ENCODE peak calls at places on chromosomes 1 and 21, in four cellular contexts. One of them, this sample, is unnamed.
A peak's percentile ranks its signal among the peaks of the same experiment; 100 is the strongest.

GRCh38 chr1:226274138-226274537 is 34.8 kb downstream of the LIN9 start:
- ATAC-seq in GM12878: no peak
- ATAC-seq in stimulated activated effector memory CD8-positive, alpha-beta T cell treated with anti-CD3 and anti-CD28 coated beads, Interleukin-12 subunit alpha, Interleukin-12 subunit beta, amount 100 ng/mL, for 72 hours: no peak
- ATAC-seq in upper lobe of right lung: no peak
- ATAC-seq in this sample: no peak

GRCh38 chr1:32769524-32770220 is 47.5 kb downstream of the YARS1 start:
- ATAC-seq in GM12878: no peak
- ATAC-seq in stimulated activated effector memory CD8-positive, alpha-beta T cell treated with anti-CD3 and anti-CD28 coated beads, Interleukin-12 subunit alpha, Interleukin-12 subunit beta, amount 100 ng/mL, for 72 hours: no peak
- ATAC-seq in upper lobe of right lung: no peak
- ATAC-seq in this sample: no peak

GRCh38 chr1:156502749-156503671 is 2.4 kb upstream of the MEF2D start:
- ATAC-seq in GM12878: no peak
- ATAC-seq in stimulated activated effector memory CD8-positive, alpha-beta T cell treated with anti-CD3 and anti-CD28 coated beads, Interleukin-12 subunit alpha, Interleukin-12 subunit beta, amount 100 ng/mL, for 72 hours: no peak
- ATAC-seq in upper lobe of right lung: peak; percentile 20
- ATAC-seq in this sample: no peak

GRCh38 chr1:117675907-117676430 is 70.1 kb downstream of the TENT5C start:
- ATAC-seq in GM12878: no peak
- ATAC-seq in stimulated activated effector memory CD8-positive, alpha-beta T cell treated with anti-CD3 and anti-CD28 coated beads, Interleukin-12 subunit alpha, Interleukin-12 subunit beta, amount 100 ng/mL, for 72 hours: no peak
- ATAC-seq in upper lobe of right lung: no peak
- ATAC-seq in this sample: no peak

GRCh38 chr1:144551543-144552424 is 40.9 kb upstream of the PPIAL4F start:
- ATAC-seq in GM12878: peak; percentile 82
- ATAC-seq in stimulated activated effector memory CD8-positive, alpha-beta T cell treated with anti-CD3 and anti-CD28 coated beads, Interleukin-12 subunit alpha, Interleukin-12 subunit beta, amount 100 ng/mL, for 72 hours: peak; percentile 87
- ATAC-seq in upper lobe of right lung: peak; percentile 96
- ATAC-seq in this sample: peak; percentile 89

GRCh38 chr1:9858293-9859035 is 34.7 kb upstream of the CLSTN1 start:
- ATAC-seq in GM12878: peak; percentile 35
- ATAC-seq in stimulated activated effector memory CD8-positive, alpha-beta T cell treated with anti-CD3 and anti-CD28 coated beads, Interleukin-12 subunit alpha, Interleukin-12 subunit beta, amount 100 ng/mL, for 72 hours: peak; percentile 54
- ATAC-seq in upper lobe of right lung: no peak
- ATAC-seq in this sample: no peak

GRCh38 chr1:6724517-6725141 is 23.0 kb upstream of the DNAJC11 start:
- ATAC-seq in GM12878: no peak
- ATAC-seq in stimulated activated effector memory CD8-positive, alpha-beta T cell treated with anti-CD3 and anti-CD28 coated beads, Interleukin-12 subunit alpha, Interleukin-12 subunit beta, amount 100 ng/mL, for 72 hours: no peak
- ATAC-seq in upper lobe of right lung: no peak
- ATAC-seq in this sample: no peak

GRCh38 chr1:76666499-76666898 is 200.8 kb upstream of the ST6GALNAC5 start:
- ATAC-seq in GM12878: no peak
- ATAC-seq in stimulated activated effector memory CD8-positive, alpha-beta T cell treated with anti-CD3 and anti-CD28 coated beads, Interleukin-12 subunit alpha, Interleukin-12 subunit beta, amount 100 ng/mL, for 72 hours: no peak
- ATAC-seq in upper lobe of right lung: no peak
- ATAC-seq in this sample: no peak

GRCh38 chr1:179251675-179252074 is 22.2 kb upstream of the ABL2 start:
- ATAC-seq in GM12878: peak; percentile 57
- ATAC-seq in stimulated activated effector memory CD8-positive, alpha-beta T cell treated with anti-CD3 and anti-CD28 coated beads, Interleukin-12 subunit alpha, Interleukin-12 subunit beta, amount 100 ng/mL, for 72 hours: no peak
- ATAC-seq in upper lobe of right lung: peak; percentile 79
- ATAC-seq in this sample: no peak

GRCh38 chr21:22758478-22758877 is 1760.3 kb downstream of the NCAM2 start:
- ATAC-seq in GM12878: no peak
- ATAC-seq in stimulated activated effector memory CD8-positive, alpha-beta T cell treated with anti-CD3 and anti-CD28 coated beads, Interleukin-12 subunit alpha, Interleukin-12 subunit beta, amount 100 ng/mL, for 72 hours: no peak
- ATAC-seq in upper lobe of right lung: no peak
- ATAC-seq in this sample: no peak

GRCh38 chr1:230145953-230146476 is 79.0 kb downstream of the GALNT2 start:
- ATAC-seq in GM12878: peak; percentile 51
- ATAC-seq in stimulated activated effector memory CD8-positive, alpha-beta T cell treated with anti-CD3 and anti-CD28 coated beads, Interleukin-12 subunit alpha, Interleukin-12 subunit beta, amount 100 ng/mL, for 72 hours: no peak
- ATAC-seq in upper lobe of right lung: peak; percentile 35
- ATAC-seq in this sample: peak; percentile 66

GRCh38 chr1:87826639-87827345 is 498.1 kb downstream of the LMO4 start:
- ATAC-seq in GM12878: peak; percentile 98
- ATAC-seq in stimulated activated effector memory CD8-positive, alpha-beta T cell treated with anti-CD3 and anti-CD28 coated beads, Interleukin-12 subunit alpha, Interleukin-12 subunit beta, amount 100 ng/mL, for 72 hours: no peak
- ATAC-seq in upper lobe of right lung: peak; percentile 93
- ATAC-seq in this sample: peak; percentile 96

GRCh38 chr1:88985033-88985432 is 7.4 kb downstream of the KYAT3 start:
- ATAC-seq in GM12878: peak; percentile 51
- ATAC-seq in stimulated activated effector memory CD8-positive, alpha-beta T cell treated with anti-CD3 and anti-CD28 coated beads, Interleukin-12 subunit alpha, Interleukin-12 subunit beta, amount 100 ng/mL, for 72 hours: peak; percentile 70
- ATAC-seq in upper lobe of right lung: peak; percentile 59
- ATAC-seq in this sample: no peak

GRCh38 chr1:181114574-181115366 is 26.3 kb downstream of the IER5 start:
- ATAC-seq in GM12878: no peak
- ATAC-seq in stimulated activated effector memory CD8-positive, alpha-beta T cell treated with anti-CD3 and anti-CD28 coated beads, Interleukin-12 subunit alpha, Interleukin-12 subunit beta, amount 100 ng/mL, for 72 hours: no peak
- ATAC-seq in upper lobe of right lung: no peak
- ATAC-seq in this sample: no peak

GRCh38 chr1:116724765-116725375 is 29.4 kb upstream of the CD2 start:
- ATAC-seq in GM12878: peak; percentile 88
- ATAC-seq in stimulated activated effector memory CD8-positive, alpha-beta T cell treated with anti-CD3 and anti-CD28 coated beads, Interleukin-12 subunit alpha, Interleukin-12 subunit beta, amount 100 ng/mL, for 72 hours: peak; percentile 72
- ATAC-seq in upper lobe of right lung: peak; percentile 63
- ATAC-seq in this sample: no peak

GRCh38 chr1:23478896-23479790 is 4.8 kb downstream of the ASAP3 start:
- ATAC-seq in GM12878: no peak
- ATAC-seq in stimulated activated effector memory CD8-positive, alpha-beta T cell treated with anti-CD3 and anti-CD28 coated beads, Interleukin-12 subunit alpha, Interleukin-12 subunit beta, amount 100 ng/mL, for 72 hours: no peak
- ATAC-seq in upper lobe of right lung: peak; percentile 81
- ATAC-seq in this sample: no peak

GRCh38 chr1:20867847-20868246 is 80.7 kb upstream of the HP1BP3 start:
- ATAC-seq in GM12878: no peak
- ATAC-seq in stimulated activated effector memory CD8-positive, alpha-beta T cell treated with anti-CD3 and anti-CD28 coated beads, Interleukin-12 subunit alpha, Interleukin-12 subunit beta, amount 100 ng/mL, for 72 hours: no peak
- ATAC-seq in upper lobe of right lung: no peak
- ATAC-seq in this sample: no peak

GRCh38 chr1:59289570-59289969 is 7.3 kb upstream of the FGGY start:
- ATAC-seq in GM12878: no peak
- ATAC-seq in stimulated activated effector memory CD8-positive, alpha-beta T cell treated with anti-CD3 and anti-CD28 coated beads, Interleukin-12 subunit alpha, Interleukin-12 subunit beta, amount 100 ng/mL, for 72 hours: no peak
- ATAC-seq in upper lobe of right lung: no peak
- ATAC-seq in this sample: no peak

GRCh38 chr1:202054094-202054493 is 43.7 kb downstream of the ELF3 start:
- ATAC-seq in GM12878: no peak
- ATAC-seq in stimulated activated effector memory CD8-positive, alpha-beta T cell treated with anti-CD3 and anti-CD28 coated beads, Interleukin-12 subunit alpha, Interleukin-12 subunit beta, amount 100 ng/mL, for 72 hours: no peak
- ATAC-seq in upper lobe of right lung: no peak
- ATAC-seq in this sample: no peak

GRCh38 chr1:223622132-223622842 is 43.2 kb downstream of the CAPN8 start:
- ATAC-seq in GM12878: peak; percentile 8
- ATAC-seq in stimulated activated effector memory CD8-positive, alpha-beta T cell treated with anti-CD3 and anti-CD28 coated beads, Interleukin-12 subunit alpha, Interleukin-12 subunit beta, amount 100 ng/mL, for 72 hours: no peak
- ATAC-seq in upper lobe of right lung: no peak
- ATAC-seq in this sample: no peak

GRCh38 chr21:38478782-38479181 is 19.5 kb downstream of the ERG start:
- ATAC-seq in GM12878: no peak
- ATAC-seq in stimulated activated effector memory CD8-positive, alpha-beta T cell treated with anti-CD3 and anti-CD28 coated beads, Interleukin-12 subunit alpha, Interleukin-12 subunit beta, amount 100 ng/mL, for 72 hours: peak; percentile 61
- ATAC-seq in upper lobe of right lung: peak; percentile 6
- ATAC-seq in this sample: no peak

GRCh38 chr1:113320272-113320671 is 70.0 kb upstream of the MAGI3 start:
- ATAC-seq in GM12878: no peak
- ATAC-seq in stimulated activated effector memory CD8-positive, alpha-beta T cell treated with anti-CD3 and anti-CD28 coated beads, Interleukin-12 subunit alpha, Interleukin-12 subunit beta, amount 100 ng/mL, for 72 hours: no peak
- ATAC-seq in upper lobe of right lung: peak; percentile 73
- ATAC-seq in this sample: no peak

GRCh38 chr1:183889095-183889494 is 84.2 kb downstream of the RGL1 start:
- ATAC-seq in GM12878: no peak
- ATAC-seq in stimulated activated effector memory CD8-positive, alpha-beta T cell treated with anti-CD3 and anti-CD28 coated beads, Interleukin-12 subunit alpha, Interleukin-12 subunit beta, amount 100 ng/mL, for 72 hours: no peak
- ATAC-seq in upper lobe of right lung: no peak
- ATAC-seq in this sample: no peak

GRCh38 chr1:36766481-36766880 is 267.8 kb downstream of the GRIK3 start:
- ATAC-seq in GM12878: no peak
- ATAC-seq in stimulated activated effector memory CD8-positive, alpha-beta T cell treated with anti-CD3 and anti-CD28 coated beads, Interleukin-12 subunit alpha, Interleukin-12 subunit beta, amount 100 ng/mL, for 72 hours: no peak
- ATAC-seq in upper lobe of right lung: no peak
- ATAC-seq in this sample: no peak

GRCh38 chr1:160429125-160429551 is 28.8 kb downstream of the VANGL2 start:
- ATAC-seq in GM12878: peak; percentile 42
- ATAC-seq in stimulated activated effector memory CD8-positive, alpha-beta T cell treated with anti-CD3 and anti-CD28 coated beads, Interleukin-12 subunit alpha, Interleukin-12 subunit beta, amount 100 ng/mL, for 72 hours: peak; percentile 47
- ATAC-seq in upper lobe of right lung: peak; percentile 28
- ATAC-seq in this sample: peak; percentile 42

GRCh38 chr1:7550261-7550850 is 220.7 kb upstream of the VAMP3 start:
- ATAC-seq in GM12878: no peak
- ATAC-seq in stimulated activated effector memory CD8-positive, alpha-beta T cell treated with anti-CD3 and anti-CD28 coated beads, Interleukin-12 subunit alpha, Interleukin-12 subunit beta, amount 100 ng/mL, for 72 hours: no peak
- ATAC-seq in upper lobe of right lung: peak; percentile 18
- ATAC-seq in this sample: peak; percentile 14

GRCh38 chr1:18109058-18109755 is 1.6 kb downstream of the IGSF21 start:
- ATAC-seq in GM12878: no peak
- ATAC-seq in stimulated activated effector memory CD8-positive, alpha-beta T cell treated with anti-CD3 and anti-CD28 coated beads, Interleukin-12 subunit alpha, Interleukin-12 subunit beta, amount 100 ng/mL, for 72 hours: no peak
- ATAC-seq in upper lobe of right lung: no peak
- ATAC-seq in this sample: no peak

GRCh38 chr21:14589855-14590563 is 43.9 kb upstream of the SAMSN1 start:
- ATAC-seq in GM12878: peak; percentile 85
- ATAC-seq in stimulated activated effector memory CD8-positive, alpha-beta T cell treated with anti-CD3 and anti-CD28 coated beads, Interleukin-12 subunit alpha, Interleukin-12 subunit beta, amount 100 ng/mL, for 72 hours: peak; percentile 81
- ATAC-seq in upper lobe of right lung: no peak
- ATAC-seq in this sample: peak; percentile 77

GRCh38 chr1:89351622-89352311 is 12.1 kb upstream of the GBP6 start:
- ATAC-seq in GM12878: no peak
- ATAC-seq in stimulated activated effector memory CD8-positive, alpha-beta T cell treated with anti-CD3 and anti-CD28 coated beads, Interleukin-12 subunit alpha, Interleukin-12 subunit beta, amount 100 ng/mL, for 72 hours: peak; percentile 52
- ATAC-seq in upper lobe of right lung: peak; percentile 93
- ATAC-seq in this sample: no peak

GRCh38 chr1:178010674-178011073 is 40.8 kb upstream of the SEC16B start:
- ATAC-seq in GM12878: no peak
- ATAC-seq in stimulated activated effector memory CD8-positive, alpha-beta T cell treated with anti-CD3 and anti-CD28 coated beads, Interleukin-12 subunit alpha, Interleukin-12 subunit beta, amount 100 ng/mL, for 72 hours: no peak
- ATAC-seq in upper lobe of right lung: no peak
- ATAC-seq in this sample: no peak

GRCh38 chr21:46172863-46173528 is 11.3 kb downstream of the SPATC1L start:
- ATAC-seq in GM12878: no peak
- ATAC-seq in stimulated activated effector memory CD8-positive, alpha-beta T cell treated with anti-CD3 and anti-CD28 coated beads, Interleukin-12 subunit alpha, Interleukin-12 subunit beta, amount 100 ng/mL, for 72 hours: no peak
- ATAC-seq in upper lobe of right lung: no peak
- ATAC-seq in this sample: no peak

GRCh38 chr1:94246692-94247145 is 9.3 kb upstream of the ARHGAP29 start:
- ATAC-seq in GM12878: no peak
- ATAC-seq in stimulated activated effector memory CD8-positive, alpha-beta T cell treated with anti-CD3 and anti-CD28 coated beads, Interleukin-12 subunit alpha, Interleukin-12 subunit beta, amount 100 ng/mL, for 72 hours: no peak
- ATAC-seq in upper lobe of right lung: peak; percentile 43
- ATAC-seq in this sample: no peak

GRCh38 chr1:170594227-170594626 is 62.3 kb downstream of the GORAB start:
- ATAC-seq in GM12878: peak; percentile 38
- ATAC-seq in stimulated activated effector memory CD8-positive, alpha-beta T cell treated with anti-CD3 and anti-CD28 coated beads, Interleukin-12 subunit alpha, Interleukin-12 subunit beta, amount 100 ng/mL, for 72 hours: no peak
- ATAC-seq in upper lobe of right lung: no peak
- ATAC-seq in this sample: no peak

GRCh38 chr1:25529518-25530347 is 13.7 kb upstream of the LDLRAP1 start:
- ATAC-seq in GM12878: no peak
- ATAC-seq in stimulated activated effector memory CD8-positive, alpha-beta T cell treated with anti-CD3 and anti-CD28 coated beads, Interleukin-12 subunit alpha, Interleukin-12 subunit beta, amount 100 ng/mL, for 72 hours: peak; percentile 38
- ATAC-seq in upper lobe of right lung: peak; percentile 10
- ATAC-seq in this sample: peak; percentile 45

GRCh38 chr1:47587891-47588582 is 150.2 kb downstream of the FOXD2 start:
- ATAC-seq in GM12878: no peak
- ATAC-seq in stimulated activated effector memory CD8-positive, alpha-beta T cell treated with anti-CD3 and anti-CD28 coated beads, Interleukin-12 subunit alpha, Interleukin-12 subunit beta, amount 100 ng/mL, for 72 hours: no peak
- ATAC-seq in upper lobe of right lung: peak; percentile 41
- ATAC-seq in this sample: no peak

GRCh38 chr1:192609110-192610079 is 26.6 kb upstream of the RGS13 start:
- ATAC-seq in GM12878: peak; percentile 90
- ATAC-seq in stimulated activated effector memory CD8-positive, alpha-beta T cell treated with anti-CD3 and anti-CD28 coated beads, Interleukin-12 subunit alpha, Interleukin-12 subunit beta, amount 100 ng/mL, for 72 hours: peak; percentile 96
- ATAC-seq in upper lobe of right lung: peak; percentile 96
- ATAC-seq in this sample: peak; percentile 100

GRCh38 chr1:63277195-63278192 is 44.9 kb upstream of the FOXD3 start:
- ATAC-seq in GM12878: no peak
- ATAC-seq in stimulated activated effector memory CD8-positive, alpha-beta T cell treated with anti-CD3 and anti-CD28 coated beads, Interleukin-12 subunit alpha, Interleukin-12 subunit beta, amount 100 ng/mL, for 72 hours: no peak
- ATAC-seq in upper lobe of right lung: no peak
- ATAC-seq in this sample: no peak

GRCh38 chr1:54027848-54028247 is 9.9 kb upstream of the LDLRAD1 start:
- ATAC-seq in GM12878: no peak
- ATAC-seq in stimulated activated effector memory CD8-positive, alpha-beta T cell treated with anti-CD3 and anti-CD28 coated beads, Interleukin-12 subunit alpha, Interleukin-12 subunit beta, amount 100 ng/mL, for 72 hours: no peak
- ATAC-seq in upper lobe of right lung: no peak
- ATAC-seq in this sample: no peak